ENCODE peak calls at places on chromosomes 7 and 10, in ten cellular contexts. Y, D, M, I, X, V, R, F, J and T are unnamed samples.

GRCh38 chr10:125523347-125523746 is 159.6 kb downstream of the TEX36 start:
- DNase-seq in Y (no peak), D (no peak), M (no peak), I (no peak), X (no peak), V (no peak), R (no peak), F (no peak), J (no peak), T (peak; percentile 75)

GRCh38 chr7:124497209-124497608 is 268.4 kb downstream of the GPR37 start:
- DNase-seq in Y (no peak), D (no peak), M (no peak), I (no peak), X (no peak), V (no peak), R (no peak), F (peak; percentile 52), J (no peak), T (no peak)

GRCh38 chr7:103074519-103075336 is at the start of the genes ARMC10 and FBXL13:
- DNase-seq in Y (peak; percentile 67), D (peak; percentile 92), M (peak; percentile 94), I (peak; percentile 73), X (peak; percentile 67), V (peak; percentile 60), R (peak; percentile 93), F (peak; percentile 92), J (peak; percentile 90), T (peak; percentile 96)

GRCh38 chr7:124255041-124255667 is 222.3 kb upstream of the TMEM229A start:
- DNase-seq in Y (no peak), D (no peak), M (no peak), I (no peak), X (no peak), V (no peak), R (no peak), F (no peak), J (no peak), T (no peak)

GRCh38 chr7:143245123-143245522 is 18.1 kb upstream of the GSTK1 start:
- DNase-seq in Y (no peak), D (peak; percentile 10), M (no peak), I (no peak), X (no peak), V (no peak), R (no peak), F (no peak), J (no peak), T (no peak)

GRCh38 chr7:155646669-155647068 is 2.2 kb downstream of the RBM33 start:
- DNase-seq in Y (no peak), D (no peak), M (no peak), I (no peak), X (no peak), V (no peak), R (no peak), F (no peak), J (no peak), T (no peak)

GRCh38 chr7:108525327-108525984 is 479 bp downstream of the PNPLA8 start:
- DNase-seq in Y (peak; percentile 45), D (peak; percentile 83), M (no peak), I (peak; percentile 49), X (no peak), V (peak; percentile 65), R (no peak), F (no peak), J (no peak), T (no peak)

GRCh38 chr10:78346721-78347120 is 313.1 kb downstream of the RPS24 start:
- DNase-seq in Y (no peak), D (no peak), M (no peak), I (no peak), X (no peak), V (no peak), R (no peak), F (no peak), J (no peak), T (no peak)

GRCh38 chr10:123501148-123501547 is 165.0 kb upstream of the GPR26 start:
- DNase-seq in Y (no peak), D (no peak), M (no peak), I (no peak), X (no peak), V (no peak), R (no peak), F (no peak), J (no peak), T (no peak)

GRCh38 chr10:34789993-34790506 is 25.0 kb downstream of the PARD3 start:
- DNase-seq in Y (no peak), D (peak; percentile 49), M (no peak), I (no peak), X (no peak), V (no peak), R (no peak), F (peak; percentile 69), J (no peak), T (no peak)

DNA sequence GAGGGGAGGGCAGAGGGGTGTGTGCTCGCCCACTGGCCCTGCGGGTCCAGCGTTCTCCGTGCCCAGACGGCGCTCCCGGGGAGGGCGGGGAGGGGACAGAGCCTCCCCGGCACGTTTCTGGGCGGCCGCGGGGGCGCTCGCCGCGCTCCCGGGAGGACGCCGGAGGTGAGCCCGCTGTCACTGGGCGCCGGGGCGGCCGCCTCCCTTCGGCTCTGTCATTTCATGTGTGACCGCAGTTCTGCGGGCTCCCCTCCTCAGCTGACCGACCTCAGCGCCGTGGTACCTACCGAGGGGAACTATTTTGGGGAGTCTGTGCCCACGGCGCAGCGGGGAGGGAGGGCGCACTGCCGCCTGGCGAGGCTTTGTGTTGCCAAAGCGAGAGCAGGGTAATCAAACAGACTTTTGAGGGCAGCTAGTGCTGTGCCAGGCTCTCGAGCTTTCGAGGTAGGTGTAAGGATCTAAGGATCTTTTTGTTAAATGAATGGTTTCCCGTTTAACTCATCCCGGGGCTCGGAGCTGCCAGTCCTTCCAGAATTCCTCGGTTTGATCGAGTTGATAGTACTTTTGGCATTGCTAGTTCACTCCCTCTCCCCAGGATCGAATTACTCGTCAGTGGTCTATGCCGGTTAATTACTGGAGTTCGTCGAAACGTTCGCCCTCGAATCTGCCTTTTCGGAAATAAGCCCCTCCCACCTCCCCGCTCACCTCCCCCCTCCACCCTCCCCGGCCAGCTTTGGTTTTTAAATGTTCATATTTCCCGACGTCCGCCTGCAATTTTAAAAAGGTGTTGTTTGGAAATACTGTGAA is 1.9 kb downstream of the ARID5B start:
- DNase-seq in Y (no peak), D (peak; percentile 66), M (no peak), I (no peak), X (no peak), V (no peak), R (peak; percentile 73), F (peak; percentile 66), J (peak; percentile 57), T (no peak)
- TF ChIP-seq CTCF in Y (peak; percentile 37), D (peak; percentile 24), M (peak; percentile 73), I (peak; percentile 26), X (peak; percentile 16), V (peak; percentile 23), R (no peak), F (no peak), J (no peak), T (peak; percentile 43)

GRCh38 chr7:27799212-27799611 is 59.2 kb downstream of the TAX1BP1 start:
- DNase-seq in Y (no peak), D (no peak), M (no peak), I (no peak), X (no peak), V (no peak), R (no peak), F (no peak), J (no peak), T (no peak)
- TF ChIP-seq CTCF in Y (no peak), D (no peak), M (no peak), I (no peak), X (no peak), V (no peak), R (no peak), F (no peak), J (no peak), T (no peak)

DNA sequence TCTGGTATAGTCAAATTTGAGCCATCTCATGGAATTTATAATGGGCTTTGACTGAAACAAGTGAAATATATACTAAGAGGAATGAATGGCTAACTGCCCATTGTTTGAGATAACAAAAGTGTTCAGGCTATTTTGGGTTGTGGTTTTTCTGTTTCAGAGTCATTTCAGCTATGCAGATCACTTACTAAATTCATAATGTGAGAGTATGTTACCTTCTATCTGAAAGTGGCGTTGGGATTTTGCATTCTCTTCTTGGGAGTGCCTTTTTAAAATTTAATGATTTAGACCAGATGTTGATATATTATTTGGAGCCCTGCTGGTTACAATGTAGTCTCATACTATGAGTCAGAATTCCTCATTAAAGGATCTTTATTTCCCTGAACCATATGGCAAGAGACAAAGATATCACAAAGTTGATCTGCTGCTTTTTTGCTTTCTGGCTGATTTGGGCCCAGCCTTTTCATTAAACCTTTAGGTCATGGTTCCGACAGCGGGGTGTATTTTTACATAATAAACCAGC is 10.4 kb downstream of the VCL start:
- DNase-seq in Y (no peak), D (peak; percentile 98), M (no peak), I (peak; percentile 67), X (peak; percentile 85), V (peak; percentile 68), R (no peak), F (no peak), J (no peak), T (no peak)
- TF ChIP-seq CTCF in Y (no peak), D (no peak), M (no peak), I (no peak), X (no peak), V (no peak), R (no peak), F (no peak), J (no peak), T (no peak)

GRCh38 chr10:48882881-48883280 is 56.8 kb downstream of the LRRC18 start:
- DNase-seq in Y (no peak), D (no peak), M (no peak), I (no peak), X (no peak), V (no peak), R (no peak), F (no peak), J (no peak), T (peak; percentile 74)

GRCh38 chr10:48887982-48888381 is 51.7 kb downstream of the LRRC18 start:
- DNase-seq in Y (no peak), D (no peak), M (no peak), I (no peak), X (no peak), V (no peak), R (no peak), F (no peak), J (no peak), T (no peak)

GRCh38 chr10:48881937-48882336 is 57.7 kb downstream of the LRRC18 start:
- DNase-seq in Y (no peak), D (no peak), M (no peak), I (no peak), X (no peak), V (no peak), R (no peak), F (no peak), J (no peak), T (peak; percentile 74)

GRCh38 chr10:48884337-48885045 is 55.1 kb downstream of the LRRC18 start:
- DNase-seq in Y (no peak), D (no peak), M (no peak), I (no peak), X (no peak), V (no peak), R (no peak), F (no peak), J (no peak), T (peak; percentile 54)

DNA sequence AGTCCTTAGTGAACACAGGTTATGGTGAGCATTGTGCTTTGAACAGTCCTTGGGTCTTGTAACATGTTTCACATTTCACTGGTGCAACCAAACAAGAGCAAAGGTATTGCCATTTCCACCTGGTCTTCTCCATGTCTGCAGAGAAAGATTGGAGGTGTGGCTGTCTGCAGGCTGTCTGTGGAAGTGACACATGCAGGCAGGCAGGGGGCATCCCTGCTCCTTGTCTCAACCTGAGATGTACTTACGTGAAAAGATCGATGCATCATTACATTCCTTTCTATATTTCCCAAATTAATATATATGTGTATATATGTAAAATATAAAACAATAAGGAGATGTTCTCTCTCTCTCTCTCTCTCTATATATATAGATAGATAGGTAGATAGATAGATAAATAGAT is 54.3 kb downstream of the LRRC18 start:
- DNase-seq in Y (no peak), D (peak; percentile 1), M (no peak), I (peak; percentile 1), X (no peak), V (no peak), R (no peak), F (no peak), J (no peak), T (no peak)
- TF ChIP-seq CTCF in Y (peak; percentile 33), D (no peak), M (peak; percentile 46), I (peak; percentile 43), X (peak; percentile 31), V (peak; percentile 46), R (no peak), F (no peak), J (no peak), T (no peak)